ENCODE peak calls at places on chromosomes 5 and 9, in four cellular contexts. O is mammary epithelial cell, Y is IMR-90, B is endothelial cell of umbilical vein. Z is an unnamed sample.

GRCh38 chr5:123748239-123748638 is 236.3 kb downstream of the CSNK1G3 start:
- DNase-seq in O (no peak), B (no peak), Y (no peak), Z (no peak)

GRCh38 chr9:23322392-23322791 is 503.6 kb downstream of the ELAVL2 start:
- DNase-seq in O (peak; percentile 2), Y (peak; percentile 0), B (no peak), Z (no peak)

GRCh38 chr5:66647146-66647856 is 51.1 kb downstream of the MAST4 start:
- DNase-seq in Y (no peak), B (no peak), O (peak; percentile 30), Z (no peak)

GRCh38 chr5:64147849-64148441 is 17.7 kb upstream of the RNF180 start:
- DNase-seq in B (peak; percentile 60), O (peak; percentile 28), Y (peak; percentile 24), Z (no peak)

GRCh38 chr5:88684136-88684500 is 198.9 kb downstream of the MEF2C start:
- DNase-seq in Y (no peak), O (no peak), B (no peak), Z (no peak)

GRCh38 chr5:34656700-34657549 is 797 bp downstream of the RAI14 start:
- DNase-seq in Y (no peak), O (peak; percentile 29), B (peak; percentile 30), Z (no peak)

GRCh38 chr9:126692041-126692758 is 78.5 kb downstream of the LMX1B start:
- DNase-seq in Y (no peak), O (no peak), B (no peak), Z (no peak)

GRCh38 chr5:28473531-28474107 is 1435.2 kb upstream of the CDH9 start:
- DNase-seq in B (peak; percentile 1), Y (no peak), O (peak; percentile 8), Z (no peak)

GRCh38 chr5:20113031-20113685 is 125.2 kb upstream of the CDH18 start:
- DNase-seq in O (no peak), Y (no peak), B (no peak), Z (no peak)

GRCh38 chr5:8458038-8458383 is 589.1 kb downstream of the MTRR start:
- DNase-seq in B (peak; percentile 39), Y (peak; percentile 23), O (peak; percentile 61), Z (peak; percentile 46)

GRCh38 chr5:106154280-106154716 is 1516.4 kb downstream of the EFNA5 start:
- DNase-seq in Y (no peak), B (no peak), O (no peak), Z (no peak)

GRCh38 chr9:6910032-6910431 is 152.3 kb downstream of the KDM4C start:
- DNase-seq in B (peak; percentile 17), O (no peak), Y (peak; percentile 34), Z (no peak)

GRCh38 chr5:60649288-60649917 is 50.6 kb downstream of the DEPDC1B start:
- DNase-seq in O (peak; percentile 43), B (peak; percentile 48), Y (peak; percentile 51), Z (no peak)

GRCh38 chr5:157269763-157270272 is 3.9 kb downstream of the CYFIP2 start:
- DNase-seq in B (no peak), Y (no peak), O (no peak), Z (no peak)

GRCh38 chr9:115035872-115036612 is 81.9 kb downstream of the TNC start:
- DNase-seq in B (no peak), O (peak; percentile 99), Y (peak; percentile 86), Z (no peak)

GRCh38 chr5:10506535-10506934 is 57.3 kb upstream of the ANKRD33B start:
- DNase-seq in B (no peak), Y (no peak), O (no peak), Z (no peak)

GRCh38 chr9:136619742-136620440 is 42.8 kb upstream of the EGFL7 start:
- DNase-seq in Y (peak; percentile 51), O (no peak), B (no peak), Z (no peak)

GRCh38 chr5:157575096-157575872 is at the start of gene ADAM19:
- DNase-seq in O (peak; percentile 66), B (peak; percentile 68), Y (peak; percentile 53), Z (peak; percentile 33)

GRCh38 chr5:108536321-108536720 is 154.4 kb upstream of the FBXL17 start:
- DNase-seq in O (no peak), Y (no peak), B (no peak), Z (no peak)

GRCh38 chr5:13946111-13946510 is 1.6 kb upstream of the DNAH5 start:
- DNase-seq in B (no peak), O (peak; percentile 63), Y (peak; percentile 10), Z (no peak)

GRCh38 chr9:31542384-31543055 is 841.9 kb upstream of the ACO1 start:
- DNase-seq in Y (peak; percentile 4), O (peak; percentile 77), B (peak; percentile 29), Z (peak; percentile 6)

GRCh38 chr5:180162304-180162661 is 46.7 kb downstream of the RASGEF1C start:
- DNase-seq in B (no peak), Y (no peak), O (no peak), Z (no peak)

GRCh38 chr9:20623021-20623747 is 885 bp upstream of the MLLT3 start:
- DNase-seq in Y (peak; percentile 0), B (peak; percentile 30), O (peak; percentile 47), Z (peak; percentile 74)

GRCh38 chr9:19913151-19913550 is 124.3 kb upstream of the SLC24A2 start:
- DNase-seq in Y (no peak), B (no peak), O (peak; percentile 55), Z (no peak)

GRCh38 chr5:142797420-142797819 is 27.2 kb downstream of the ARHGAP26 start:
- DNase-seq in O (no peak), Y (no peak), B (no peak), Z (peak; percentile 17)

GRCh38 chr5:141040093-141040762 is 10.9 kb upstream of the PCDHB1 start:
- DNase-seq in B (peak; percentile 37), O (peak; percentile 58), Y (no peak), Z (no peak)

GRCh38 chr9:4796988-4797956 is 4.5 kb downstream of the RCL1 start:
- DNase-seq in O (no peak), Y (peak; percentile 43), B (peak; percentile 61), Z (peak; percentile 13)

DNA sequence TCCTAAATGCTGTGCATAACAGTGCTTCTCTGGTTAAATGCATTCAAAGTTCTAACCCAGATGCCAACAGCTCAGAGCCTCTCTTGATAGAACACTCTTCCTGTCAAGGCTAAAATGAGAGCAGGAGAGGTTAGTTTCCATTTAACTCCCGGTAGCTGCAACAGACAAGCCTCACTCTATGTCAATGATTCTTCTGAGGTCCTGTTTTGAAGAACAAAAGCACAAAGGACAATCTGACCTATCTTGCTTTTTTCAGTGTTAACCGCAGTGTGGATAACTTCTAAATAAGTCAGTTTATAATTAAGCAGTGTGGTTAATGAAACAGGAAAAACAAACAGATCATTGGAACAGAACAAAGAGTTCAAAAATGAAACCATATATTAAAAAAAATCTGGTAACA is 80.7 kb downstream of the ANKRD55 start:
- DNase-seq in B (peak; percentile 48), Y (no peak), O (no peak), Z (no peak)
- H3K27ac ChIP-seq in B (no peak overlapping the region), Y (no peak overlapping the region), O (no peak overlapping the region), Z (no peak overlapping the region)

DNA sequence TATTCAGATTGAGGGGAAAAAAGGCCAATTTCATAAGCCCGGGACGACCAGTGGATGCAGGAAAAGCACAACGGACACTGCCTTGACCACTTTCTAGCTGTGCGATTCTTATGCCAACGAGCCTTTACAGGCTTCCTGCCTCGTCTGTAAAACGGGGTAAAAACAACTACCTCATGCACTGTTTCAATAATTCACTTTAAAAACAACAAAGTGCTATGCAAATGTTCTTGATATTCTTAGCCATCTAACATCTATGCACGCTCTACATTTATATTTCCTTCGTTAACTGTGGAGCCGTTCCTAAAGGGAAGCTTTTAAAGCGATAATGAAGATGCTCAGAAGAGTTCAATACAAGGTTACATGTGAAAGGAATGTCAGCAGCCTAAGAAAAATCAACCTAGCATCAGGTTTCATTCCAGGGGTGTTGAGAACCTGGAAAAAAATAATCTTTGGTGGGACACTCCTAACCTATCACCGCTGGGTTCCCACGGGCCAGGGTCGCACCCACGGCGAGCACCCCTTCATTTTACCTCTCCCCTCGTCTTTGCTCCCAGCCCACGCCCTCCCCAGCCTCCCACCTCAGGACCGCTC is 995 bp downstream of the ARSB start:
- DNase-seq in O (no peak), Y (peak; percentile 21), B (peak; percentile 73), Z (no peak)
- H3K4me1 ChIP-seq in O (peaks cover 26% of the 10 kb centered on the region), Y (peaks cover 7% of the 10 kb centered on the region), B (peaks cover 19% of the 10 kb centered on the region), Z (peaks cover 4% of the 10 kb centered on the region)

GRCh38 chr5:145945620-145946111 is 9.3 kb downstream of the SH3RF2 start:
- DNase-seq in B (no peak), O (no peak), Y (no peak), Z (no peak)
- H3K27ac ChIP-seq in B (no peak overlapping the region), O (peak overlapping the region; percentile 65), Y (no peak overlapping the region), Z (no peak overlapping the region)

DNA sequence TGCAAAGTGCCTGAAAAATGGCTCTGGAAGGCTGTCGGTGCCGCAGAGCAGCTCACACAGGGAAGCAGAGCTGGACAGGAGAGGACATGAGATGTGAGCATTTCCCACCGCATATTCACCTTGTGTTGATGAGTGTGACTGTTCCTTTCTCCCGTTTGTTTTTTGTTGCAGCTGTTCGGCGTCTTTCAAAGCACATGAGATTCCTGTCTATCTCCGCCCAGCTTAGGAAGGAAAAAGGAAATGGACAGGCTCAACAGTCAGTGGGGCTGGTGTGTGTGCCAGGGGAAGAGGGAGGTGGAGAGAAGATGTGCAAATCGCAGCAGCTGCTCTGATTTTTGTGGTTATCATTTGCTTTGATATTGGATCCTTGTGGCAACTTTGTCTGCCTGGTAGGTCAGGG is 165.0 kb upstream of the SEMA6A start:
- DNase-seq in Y (no peak), O (no peak), B (no peak), Z (no peak)
- H3K4me1 ChIP-seq in Y (no peaks in the 10 kb centered on the region), O (no peaks in the 10 kb centered on the region), B (no peaks in the 10 kb centered on the region), Z (no peaks in the 10 kb centered on the region)

GRCh38 chr9:85118990-85119755 is 449.6 kb downstream of the NTRK2 start:
- DNase-seq in B (no peak), O (peak; percentile 79), Y (no peak), Z (no peak)

GRCh38 chr9:85115473-85115872 is 445.9 kb downstream of the NTRK2 start:
- DNase-seq in Y (no peak), B (no peak), O (peak; percentile 67), Z (no peak)

GRCh38 chr9:85114799-85115198 is 445.3 kb downstream of the NTRK2 start:
- DNase-seq in B (no peak), Y (no peak), O (peak; percentile 80), Z (no peak)

GRCh38 chr9:85112933-85113418 is 443.4 kb downstream of the NTRK2 start:
- DNase-seq in O (no peak), B (no peak), Y (no peak), Z (no peak)

GRCh38 chr9:85117831-85118230 is 448.3 kb downstream of the NTRK2 start:
- DNase-seq in B (no peak), Y (no peak), O (peak; percentile 65), Z (no peak)
- H3K27ac ChIP-seq in B (no peak overlapping the region), Y (no peak overlapping the region), O (peak overlapping the region; percentile 94), Z (no peak overlapping the region)

GRCh38 chr9:105299190-105299854 is 54.9 kb downstream of the SLC44A1 start:
- DNase-seq in Y (peak; percentile 98), B (peak; percentile 98), O (peak; percentile 95), Z (no peak)
- H3K4me1 ChIP-seq in Y (peaks cover 19% of the 10 kb centered on the region), B (peaks cover 45% of the 10 kb centered on the region), O (peaks cover 34% of the 10 kb centered on the region), Z (no peaks in the 10 kb centered on the region)

Z was measured in CD8-positive, alpha-beta memory T cell.